ENCODE peak calls at places on chromosomes 11 and 22, in seven cellular contexts. Q is CD8-positive, alpha-beta T cell; C is AG04450; D is transverse colon; Y is suprapubic skin; H is lower lobe of right lung; S is pancreas. X is an unnamed sample. For H3K9me3, the result is how much of the 10 kb centered on the place peaks cover.

GRCh38 chr11:118202599-118203422 is 22.0 kb downstream of the JAML start:
- DNase-seq in Q (no peak), C (no peak), D (peak), Y (no peak), H (no peak), S (no peak), X (peak)

GRCh38 chr22:27718186-27719032 is 83.1 kb downstream of the MN1 start:
- DNase-seq in Q (no peak), C (peak), D (peak), Y (peak), H (peak), S (peak), X (no peak)

GRCh38 chr11:84853841-84854497 is 773.2 kb downstream of the DLG2 start:
- DNase-seq in Q (no peak), C (no peak), D (no peak), Y (no peak), H (no peak), S (no peak), X (no peak)

GRCh38 chr22:44369916-44370804 is 57.4 kb upstream of the SHISAL1 start:
- DNase-seq in Q (no peak), C (no peak), D (no peak), Y (no peak), H (peak), S (no peak), X (no peak)

GRCh38 chr11:133917921-133918605 is 38.7 kb downstream of the IGSF9B start:
- DNase-seq in Q (no peak), C (no peak), D (no peak), Y (no peak), H (no peak), S (no peak), X (no peak)

GRCh38 chr11:45298718-45299117 is 12.6 kb upstream of the SYT13 start:
- DNase-seq in Q (no peak), C (no peak), D (no peak), Y (no peak), H (no peak), S (no peak), X (no peak)

GRCh38 chr11:108608548-108608947 is 15.0 kb upstream of the EXPH5 start:
- DNase-seq in Q (no peak), C (no peak), D (no peak), Y (no peak), H (no peak), S (no peak), X (no peak)

GRCh38 chr22:37911697-37912096 is 5.6 kb downstream of the MICALL1 start:
- DNase-seq in Q (no peak), C (no peak), D (no peak), Y (no peak), H (no peak), S (no peak), X (no peak)

GRCh38 chr11:334264-335033 is 13.8 kb upstream of the IFITM3 start:
- DNase-seq in Q (no peak), C (no peak), D (no peak), Y (no peak), H (no peak), S (no peak), X (no peak)

GRCh38 chr11:112694244-112694643 is 267.0 kb upstream of the NCAM1 start:
- DNase-seq in Q (no peak), C (no peak), D (no peak), Y (no peak), H (no peak), S (no peak), X (no peak)

GRCh38 chr11:88590366-88590765 is 252.8 kb upstream of the CTSC start:
- DNase-seq in Q (no peak), C (no peak), D (no peak), Y (no peak), H (no peak), S (no peak), X (no peak)

GRCh38 chr11:3121416-3121815 is 43.7 kb downstream of the OSBPL5 start:
- DNase-seq in Q (no peak), C (no peak), D (peak), Y (no peak), H (peak), S (no peak), X (peak)

GRCh38 chr11:108525161-108525560 is 27.0 kb upstream of the POGLUT3 start:
- DNase-seq in Q (no peak), C (no peak), D (no peak), Y (no peak), H (no peak), S (no peak), X (no peak)

GRCh38 chr22:40645579-40646197 is 9.2 kb upstream of the MRTFA start:
- DNase-seq in Q (no peak), C (no peak), D (no peak), Y (no peak), H (no peak), S (no peak), X (no peak)

GRCh38 chr11:130785376-130786110 is 130.7 kb downstream of the SNX19 start:
- DNase-seq in Q (no peak), C (peak), D (no peak), Y (no peak), H (no peak), S (no peak), X (no peak)

GRCh38 chr22:32352681-32353080 is 5.0 kb upstream of the RFPL3 start:
- DNase-seq in Q (no peak), C (no peak), D (no peak), Y (no peak), H (no peak), S (no peak), X (no peak)

GRCh38 chr11:7512525-7513209 is 1.1 kb upstream of the PPFIBP2 start:
- DNase-seq in Q (no peak), C (no peak), D (peak), Y (peak), H (peak), S (peak), X (no peak)
- H3K9me3 ChIP-seq in Q (under half), C (under half), D (under half), Y (under half), H (under half), S (under half), X (under half)

DNA sequence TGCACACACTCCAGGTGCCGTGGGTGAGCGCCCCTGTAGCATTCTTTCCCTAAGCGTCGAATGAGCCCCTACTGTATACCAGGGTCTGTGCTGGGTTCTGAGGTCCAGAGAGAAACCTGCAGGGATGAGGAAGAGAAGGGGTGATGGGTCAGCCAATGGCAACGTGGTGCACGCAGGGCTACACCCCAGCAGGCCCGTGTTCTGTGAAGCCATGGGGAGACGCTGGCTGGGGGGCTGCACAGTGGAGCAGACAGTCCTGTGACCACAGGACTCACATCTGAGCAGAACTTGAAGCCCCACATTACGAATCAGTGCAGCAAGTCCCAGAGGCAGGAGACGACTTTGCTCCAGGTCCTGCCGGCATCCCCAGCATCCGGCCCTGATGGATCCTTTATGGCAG is 1481.4 kb downstream of the BRD1 start:
- DNase-seq in Q (no peak), C (no peak), D (no peak), Y (no peak), H (no peak), S (no peak), X (no peak)
- H3K9me3 ChIP-seq in Q (under half), C (half or more), D (under half), Y (under half), H (under half), S (under half), X (under half)

GRCh38 chr11:48305923-48306322 is at the start of gene OR4S1:
- DNase-seq in Q (no peak), C (no peak), D (no peak), Y (no peak), H (no peak), S (no peak), X (no peak)

DNA sequence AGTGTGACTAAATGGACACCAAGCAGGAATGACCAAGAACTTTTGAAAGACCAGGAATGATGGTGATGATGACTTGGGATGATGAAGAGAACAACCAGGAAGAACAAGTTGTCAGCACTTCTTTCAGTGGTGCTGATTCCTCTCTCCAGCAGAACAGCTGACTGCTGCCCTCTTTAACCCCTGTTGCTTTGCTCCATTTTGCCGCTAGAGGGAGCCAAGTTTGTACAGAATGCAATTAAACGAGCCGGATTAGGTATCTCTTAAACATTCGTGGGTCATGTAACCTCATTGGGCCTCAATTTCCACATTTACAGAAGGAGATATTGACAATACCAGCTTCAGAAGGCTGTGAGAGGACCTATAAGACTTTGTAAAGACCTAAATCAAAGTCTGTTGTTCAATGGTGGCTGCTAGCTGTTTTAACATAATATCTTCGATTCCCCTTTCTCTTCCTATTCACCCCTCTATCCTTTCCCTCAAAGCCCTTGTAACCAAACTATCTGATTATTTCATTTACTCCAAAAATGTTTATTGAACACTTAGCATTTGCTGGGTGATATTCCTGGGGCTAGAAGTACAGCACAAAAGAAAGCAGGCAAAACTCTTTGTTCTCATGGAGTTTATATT is 1.9 kb downstream of the OR4S1 start:
- DNase-seq in Q (peak), C (peak), D (peak), Y (no peak), H (no peak), S (peak), X (peak)
- H3K9me3 ChIP-seq in Q (under half), C (under half), D (under half), Y (under half), H (under half), S (under half), X (under half)

DNA sequence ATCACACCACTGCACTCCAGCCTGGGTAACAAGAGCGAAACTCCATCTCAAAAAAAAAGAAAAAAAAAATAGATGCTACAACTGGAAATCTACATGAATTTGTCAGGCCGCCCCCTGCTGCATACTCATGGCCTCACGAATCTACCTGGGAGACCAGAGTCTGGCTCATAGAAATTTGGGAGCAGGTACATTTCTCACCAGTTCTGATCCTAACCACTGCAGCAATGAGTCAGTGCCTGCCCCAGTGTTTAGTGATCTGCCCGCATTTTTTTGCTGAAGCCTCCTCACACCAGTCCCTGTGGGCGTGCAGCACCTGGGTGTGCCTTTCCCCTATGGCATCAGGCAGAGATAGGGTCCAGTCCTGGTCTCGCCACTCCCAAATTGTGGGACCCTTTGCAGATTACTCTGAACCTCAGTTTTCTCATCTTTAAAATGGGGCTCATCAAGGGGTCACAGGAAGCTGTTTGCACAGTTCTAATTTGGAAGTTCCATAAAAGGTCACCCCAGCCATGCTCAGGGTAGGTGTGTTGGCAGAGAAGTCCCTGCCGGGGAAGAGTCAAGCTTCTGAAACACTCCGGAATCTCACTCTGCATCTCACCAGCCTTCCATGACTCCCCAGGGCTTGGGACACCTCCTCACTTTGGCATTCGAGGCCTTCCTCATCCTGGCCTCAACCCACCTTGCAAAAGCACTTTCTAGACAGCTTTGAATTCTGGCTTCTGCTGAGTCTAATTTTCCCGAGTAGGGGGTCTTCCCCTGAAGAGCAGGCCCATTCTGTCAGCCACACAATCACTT is 39.3 kb upstream of the LINC01488 start:
- DNase-seq in Q (no peak), C (no peak), D (no peak), Y (no peak), H (no peak), S (no peak), X (no peak)
- H3K9me3 ChIP-seq in Q (under half), C (under half), D (under half), Y (under half), H (under half), S (under half), X (under half)

DNA sequence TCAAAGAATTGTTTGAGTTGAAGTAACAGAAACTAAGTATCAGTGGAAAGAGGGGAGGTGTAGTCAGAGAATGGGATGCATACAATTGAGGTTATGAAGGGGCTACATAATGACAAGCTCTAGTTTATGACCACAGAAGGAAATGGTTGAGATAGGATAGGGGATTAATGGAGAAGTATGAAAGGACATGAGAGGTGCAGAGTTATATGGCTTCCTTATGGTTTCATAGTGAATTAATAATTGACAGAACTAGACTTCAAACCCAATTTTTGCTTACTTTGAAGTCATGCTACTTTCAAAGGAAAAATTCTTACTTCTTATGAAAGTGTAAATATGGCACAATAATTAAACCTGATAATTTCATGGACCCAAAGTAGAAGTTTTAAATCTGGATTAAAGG is 340.3 kb upstream of the LRRC4C start:
- DNase-seq in Q (no peak), C (no peak), D (no peak), Y (no peak), H (no peak), S (no peak), X (no peak)
- H3K9me3 ChIP-seq in Q (under half), C (under half), D (under half), Y (under half), H (under half), S (under half), X (under half)

GRCh38 chr22:36296690-36297089 is 43.8 kb downstream of the APOL1 start:
- DNase-seq in Q (no peak), C (no peak), D (no peak), Y (no peak), H (no peak), S (no peak), X (no peak)
- H3K9me3 ChIP-seq in Q (under half), C (under half), D (under half), Y (under half), H (under half), S (under half), X (under half)

DNA sequence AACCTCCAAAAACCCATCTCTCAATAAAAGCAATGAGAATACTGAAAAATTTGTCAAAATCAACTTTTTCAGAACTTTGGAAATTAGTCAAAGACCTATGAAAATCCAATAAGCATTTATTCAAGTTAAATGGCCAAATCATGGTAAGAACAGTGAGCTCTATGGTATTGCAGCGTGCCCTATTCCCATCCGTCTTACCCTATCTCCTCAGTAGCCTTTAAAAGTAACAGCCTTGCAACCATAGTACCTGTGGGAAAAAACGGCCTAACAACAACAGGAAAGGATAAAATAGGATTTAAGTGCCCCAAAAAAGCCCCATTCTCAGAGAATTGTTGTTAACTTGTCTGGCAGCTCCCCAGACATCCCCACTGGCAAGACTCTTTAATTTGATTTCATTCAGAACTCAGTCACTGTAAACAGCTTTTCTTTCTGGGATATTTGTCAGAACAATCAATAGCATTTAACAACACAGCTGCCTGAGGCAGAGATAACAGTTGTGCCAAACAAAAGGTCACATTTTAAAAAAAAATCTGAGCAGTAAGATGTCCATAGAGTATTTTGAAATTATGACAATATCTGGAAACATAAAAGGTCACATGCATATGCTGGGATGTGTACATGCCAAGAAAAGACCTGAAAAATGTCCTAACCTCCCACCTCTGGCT is 18.8 kb upstream of the MS4A8 start:
- DNase-seq in Q (no peak), C (no peak), D (no peak), Y (no peak), H (no peak), S (peak), X (no peak)
- H3K9me3 ChIP-seq in Q (under half), C (under half), D (under half), Y (under half), H (under half), S (under half), X (under half)

DNA sequence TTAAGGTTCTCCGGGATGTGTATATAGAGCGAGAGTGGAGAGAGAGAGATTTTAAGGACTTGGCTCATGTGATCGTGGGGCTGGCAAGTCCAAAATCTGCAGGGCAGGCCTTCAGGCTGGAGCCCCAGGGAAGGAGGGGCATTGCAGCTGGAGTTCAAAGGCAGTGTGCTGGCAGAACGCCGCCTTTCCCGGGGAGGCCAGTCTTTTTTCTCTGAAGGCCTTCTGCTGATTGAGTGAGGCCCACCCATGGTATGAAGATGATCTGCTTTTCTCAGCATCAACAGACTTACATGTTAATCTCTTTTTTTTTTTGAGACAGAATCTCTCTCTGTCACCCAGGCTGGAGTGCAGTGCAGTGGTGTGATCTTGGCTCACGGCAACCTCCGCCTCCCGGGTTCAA is 25.4 kb downstream of the FBLN1 start:
- DNase-seq in Q (no peak), C (no peak), D (no peak), Y (no peak), H (no peak), S (no peak), X (no peak)
- H3K9me3 ChIP-seq in Q (under half), C (under half), D (under half), Y (under half), H (under half), S (under half), X (under half)

GRCh38 chr11:31817621-31818493 is 6.7 kb upstream of the PAX6 start:
- DNase-seq in Q (no peak), C (no peak), D (no peak), Y (no peak), H (no peak), S (peak), X (no peak)

GRCh38 chr11:31817054-31817620 is 6.0 kb upstream of the PAX6 start:
- DNase-seq in Q (no peak), C (no peak), D (no peak), Y (no peak), H (no peak), S (no peak), X (no peak)

GRCh38 chr11:31818874-31819331 is 7.8 kb upstream of the PAX6 start:
- DNase-seq in Q (no peak), C (no peak), D (no peak), Y (no peak), H (no peak), S (no peak), X (no peak)

GRCh38 chr11:31815743-31816466 is 4.8 kb upstream of the PAX6 start:
- DNase-seq in Q (no peak), C (no peak), D (no peak), Y (no peak), H (no peak), S (no peak), X (no peak)

DNA sequence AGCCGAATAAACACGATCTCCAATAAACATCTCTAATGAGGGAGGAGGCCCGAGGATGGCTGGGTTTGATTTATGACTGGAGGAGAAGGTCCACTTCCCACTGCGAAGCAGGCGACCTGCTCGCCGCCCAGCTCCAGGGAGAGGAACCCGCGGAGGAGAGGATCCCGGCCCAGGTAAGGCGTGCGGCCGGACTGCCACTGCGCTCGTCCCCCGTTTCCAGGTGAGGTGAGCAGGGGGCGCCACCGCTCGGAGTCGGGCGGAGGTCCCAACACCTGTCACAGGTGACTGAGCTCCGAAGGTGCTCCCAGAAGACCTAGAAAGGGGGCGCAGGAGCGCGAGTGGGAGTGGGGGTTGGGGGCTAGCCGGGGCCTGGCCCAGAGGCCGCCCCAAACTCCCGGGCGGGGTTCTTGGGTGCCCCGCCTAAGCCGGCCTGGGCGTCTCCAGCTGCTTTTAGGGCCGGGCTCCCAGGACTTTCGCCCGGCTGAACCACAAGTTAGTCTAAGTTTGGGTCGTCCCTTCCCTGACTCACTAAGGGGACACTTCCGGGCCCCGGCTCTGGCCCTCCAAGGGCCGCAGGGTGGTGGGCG is 5.4 kb upstream of the PAX6 start:
- DNase-seq in Q (no peak), C (no peak), D (peak), Y (no peak), H (no peak), S (no peak), X (no peak)
- H3K9me3 ChIP-seq in Q (under half), C (under half), D (under half), Y (under half), H (under half), S (under half), X (under half)

X was measured in T-helper 17 cell.